ENCODE peak calls at places on chromosome X, in nine cellular contexts. O is activated CD4-positive, alpha-beta T cell treated with anti-CD3 and anti-CD28 coated beads, Interleukin-2, amount 10 ng/mL, durations not matched to agents 7 days and 5 days; Z is NCI-H2081; Y is stimulated activated CD8-positive, alpha-beta memory T cell treated with anti-CD3 and anti-CD28 coated beads, Interleukin-15, amount 100 ng/mL, for 24 hours; X is glomerular endothelial cell; U is endothelial cell; A is H9; J is SK-N-SH; T is globus pallidus. W is an unnamed sample.

GRCh38 chrX:121886557-121886956 is 839.1 kb downstream of the GLUD2 start:
- DNase-seq in O (no peak), Z (no peak), Y (no peak), X (no peak), U (no peak), A (no peak), J (no peak), T (no peak), W (no peak)

GRCh38 chrX:22395372-22395771 is 122.7 kb downstream of the CBLL2 start:
- DNase-seq in O (no peak), Z (no peak), Y (no peak), X (no peak), U (no peak), A (no peak), J (no peak), T (no peak), W (peak; percentile 27)

GRCh38 chrX:11792461-11793421 is 34.7 kb downstream of the MSL3 start:
- DNase-seq in O (peak; percentile 65), Z (peak; percentile 56), Y (peak; percentile 5), X (no peak), U (no peak), A (no peak), J (no peak), T (no peak), W (no peak)

GRCh38 chrX:153845842-153846241 is 15.5 kb upstream of the PDZD4 start:
- DNase-seq in O (no peak), Z (no peak), Y (no peak), X (no peak), U (no peak), A (no peak), J (no peak), T (no peak), W (no peak)

GRCh38 chrX:2498781-2499302 is 1.9 kb downstream of the DHRSX start:
- DNase-seq in O (no peak), Z (no peak), Y (no peak), X (no peak), U (no peak), A (no peak), J (no peak), T (peak; percentile 66), W (no peak)

GRCh38 chrX:13938053-13938765 is 91.5 kb downstream of the GEMIN8 start:
- DNase-seq in O (no peak), Z (peak; percentile 67), Y (no peak), X (no peak), U (peak; percentile 45), A (peak; percentile 69), J (peak; percentile 82), T (no peak), W (peak; percentile 16)

GRCh38 chrX:65203545-65203944 is 227.3 kb upstream of the ZC4H2 start:
- DNase-seq in O (no peak), Z (no peak), Y (no peak), X (no peak), U (no peak), A (no peak), J (no peak), T (no peak), W (no peak)

GRCh38 chrX:8673211-8673610 is 58.7 kb downstream of the ANOS1 start:
- DNase-seq in O (no peak), Z (no peak), Y (no peak), X (no peak), U (no peak), A (no peak), J (no peak), T (peak; percentile 15), W (no peak)

GRCh38 chrX:44489515-44489914 is 53.1 kb downstream of the FUNDC1 start:
- DNase-seq in O (no peak), Z (no peak), Y (no peak), X (no peak), U (no peak), A (no peak), J (no peak), T (no peak), W (no peak)

GRCh38 chrX:111372065-111372464 is 39.9 kb downstream of the DCX start:
- DNase-seq in O (no peak), Z (peak; percentile 43), Y (no peak), X (no peak), U (no peak), A (no peak), J (no peak), T (no peak), W (no peak)

GRCh38 chrX:45715787-45716186 is 515.1 kb upstream of the DIPK2B start:
- DNase-seq in O (no peak), Z (no peak), Y (no peak), X (no peak), U (no peak), A (no peak), J (no peak), T (no peak), W (no peak)

GRCh38 chrX:115367455-115367854 is 77.9 kb downstream of the LUZP4 start:
- DNase-seq in O (no peak), Z (no peak), Y (no peak), X (no peak), U (no peak), A (no peak), J (no peak), T (no peak), W (no peak)

GRCh38 chrX:140817943-140818342 is 108.4 kb downstream of the LINC00632 start:
- DNase-seq in O (no peak), Z (no peak), Y (no peak), X (no peak), U (peak; percentile 9), A (no peak), J (peak; percentile 19), T (no peak), W (peak; percentile 6)